ENCODE peak calls at places on chromosomes 5 and 9, in four cellular contexts. Y, J, V and H are unnamed samples.

GRCh38 chr9:124016152-124017063 is 4.8 kb downstream of the LHX2 start:
- DNase-seq in Y (no peak), J (no peak), V (no peak), H (no peak)

GRCh38 chr5:56092115-56092514 is 97.4 kb upstream of the IL6ST start:
- DNase-seq in Y (no peak), J (no peak), V (no peak), H (no peak)

GRCh38 chr5:98961665-98962344 is 33.0 kb upstream of the CHD1 start:
- DNase-seq in Y (no peak), J (no peak), V (no peak), H (no peak)

GRCh38 chr9:131869312-131869711 is 129.4 kb upstream of the RAPGEF1 start:
- DNase-seq in Y (no peak), J (no peak), V (no peak), H (peak)

GRCh38 chr5:139888368-139888767 is 92.8 kb downstream of the PSD2 start:
- DNase-seq in Y (no peak), J (no peak), V (no peak), H (no peak)

GRCh38 chr9:545480-545879 is 296.0 kb upstream of the DMRT1 start:
- DNase-seq in Y (no peak), J (no peak), V (no peak), H (no peak)

GRCh38 chr5:133524597-133524996 is 87.7 kb downstream of the FSTL4 start:
- DNase-seq in Y (no peak), J (no peak), V (no peak), H (no peak)

GRCh38 chr9:113737414-113738271 is 138.5 kb upstream of the ZNF618 start:
- DNase-seq in Y (peak), J (peak), V (peak), H (peak)

GRCh38 chr9:13213337-13213736 is 66.2 kb downstream of the MPDZ start:
- DNase-seq in Y (peak), J (no peak), V (peak), H (no peak)

GRCh38 chr9:74551266-74551665 is 54.1 kb downstream of the RORB start:
- DNase-seq in Y (no peak), J (no peak), V (peak), H (no peak)

GRCh38 chr9:137305060-137305787 is 3.2 kb upstream of the NRARP start:
- DNase-seq in Y (no peak), J (peak), V (no peak), H (peak)

GRCh38 chr5:142325677-142326479 is 1.1 kb upstream of the SPRY4 start:
- DNase-seq in Y (no peak), J (peak), V (peak), H (peak)

GRCh38 chr5:174384509-174384947 is 339.0 kb downstream of the NSG2 start:
- DNase-seq in Y (no peak), J (no peak), V (no peak), H (no peak)

GRCh38 chr9:133290751-133291302 is 15.8 kb upstream of the ABO start:
- DNase-seq in Y (no peak), J (no peak), V (no peak), H (no peak)

GRCh38 chr9:133294257-133294656 is 19.3 kb upstream of the ABO start:
- DNase-seq in Y (no peak), J (no peak), V (no peak), H (no peak)
- TF ChIP-seq SP1 in Y (no peak), J (no peak), V (no peak), H (no peak)

GRCh38 chr5:66840527-66841013 is 244.4 kb downstream of the MAST4 start:
- DNase-seq in Y (no peak), J (no peak), V (peak), H (no peak)
- TF ChIP-seq ELF4 in Y (no peak), J (no peak), V (no peak), H (no peak)

DNA sequence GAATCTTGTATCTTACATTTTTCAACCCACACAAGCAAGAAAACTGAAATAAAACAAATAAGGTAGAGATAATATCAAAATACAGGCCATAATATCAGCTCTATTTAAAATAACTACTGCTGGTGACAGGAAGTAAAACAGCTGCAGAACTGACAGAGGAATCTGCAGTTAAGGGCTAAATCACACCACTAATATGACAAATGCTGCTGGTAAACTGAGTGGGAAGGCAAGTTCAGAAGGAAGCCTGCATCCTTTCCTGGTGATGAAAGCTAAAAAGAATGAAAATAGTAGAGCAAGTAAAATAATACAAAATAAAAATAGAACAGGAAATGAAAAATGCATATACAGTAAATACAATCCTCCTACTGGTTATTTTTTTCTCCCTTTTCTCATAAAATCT is 1293.7 kb upstream of the C9orf72 start:
- DNase-seq in Y (no peak), J (no peak), V (no peak), H (no peak)
- TF ChIP-seq SP1 in Y (no peak), J (no peak), V (no peak), H (no peak)

DNA sequence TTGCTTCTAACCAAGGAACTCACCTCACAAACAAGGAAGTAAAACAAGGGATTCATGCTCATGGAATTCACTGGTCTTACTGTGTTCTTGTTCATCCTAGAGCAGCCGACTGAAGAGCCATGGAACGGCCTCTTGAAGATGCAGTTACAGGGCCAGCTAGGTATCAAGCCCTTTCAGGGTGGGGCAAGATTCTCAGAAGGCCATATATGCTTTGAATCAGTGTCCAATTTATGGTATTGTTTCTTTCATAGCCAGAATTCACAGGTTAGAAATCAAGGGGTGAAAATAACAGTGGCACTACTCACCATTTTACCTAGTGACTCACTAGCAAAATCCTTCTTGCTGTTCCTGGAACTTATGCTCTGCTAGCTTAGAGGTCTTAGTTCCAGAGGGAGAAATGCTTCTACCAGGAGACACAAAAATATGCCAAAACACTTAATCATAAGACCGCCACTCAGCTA is 159.5 kb upstream of the CDH10 start:
- DNase-seq in Y (no peak), J (no peak), V (no peak), H (no peak)
- TF ChIP-seq ELF4 in Y (no peak), J (no peak), V (no peak), H (no peak)

GRCh38 chr5:124599048-124599973 is 147.1 kb downstream of the ZNF608 start:
- DNase-seq in Y (no peak), J (no peak), V (peak), H (no peak)

GRCh38 chr5:124593952-124594351 is 152.5 kb downstream of the ZNF608 start:
- DNase-seq in Y (no peak), J (no peak), V (no peak), H (no peak)

GRCh38 chr5:124592891-124593290 is 153.5 kb downstream of the ZNF608 start:
- DNase-seq in Y (no peak), J (no peak), V (no peak), H (no peak)

GRCh38 chr5:124591583-124591982 is 154.9 kb downstream of the ZNF608 start:
- DNase-seq in Y (no peak), J (no peak), V (no peak), H (no peak)

DNA sequence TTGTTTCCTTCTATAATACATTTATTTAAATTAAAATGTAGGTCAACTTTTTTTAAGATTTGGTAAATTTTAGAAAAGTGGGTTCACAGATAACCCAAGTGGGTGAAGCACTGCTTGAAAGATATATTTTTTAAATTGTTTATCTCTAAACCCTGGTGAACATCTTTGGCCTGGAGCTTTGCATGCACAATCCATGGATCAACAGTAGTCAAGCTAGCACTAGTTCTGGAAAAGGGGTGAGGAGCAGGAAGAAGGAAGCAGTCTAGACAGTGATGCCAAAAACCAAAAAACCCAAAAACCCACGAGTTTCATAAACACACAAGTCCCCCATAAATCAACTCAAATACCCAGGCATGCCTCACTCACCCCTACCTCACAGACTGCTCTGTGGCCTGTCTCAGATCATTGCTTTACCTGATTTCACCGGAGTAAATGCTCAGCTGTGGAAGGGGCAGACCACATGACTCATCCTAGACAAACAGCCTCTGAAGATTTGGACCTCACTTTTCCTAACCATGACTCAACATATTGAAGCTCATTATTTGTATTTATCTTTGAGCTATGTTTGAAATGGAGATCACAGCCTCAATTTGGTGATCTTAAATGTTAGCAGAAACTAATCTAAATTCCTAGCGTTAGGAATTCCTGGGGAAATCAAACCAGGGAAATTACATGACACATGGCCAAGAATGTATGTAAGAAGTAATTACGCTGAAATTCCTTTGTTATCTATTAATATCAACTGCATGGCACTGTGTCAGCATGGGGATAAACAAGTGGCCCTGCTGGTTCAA is 149.6 kb downstream of the ZNF608 start:
- DNase-seq in Y (no peak), J (peak), V (peak), H (no peak)
- TF ChIP-seq SP1 in Y (no peak), J (no peak), V (no peak), H (no peak)

DNA sequence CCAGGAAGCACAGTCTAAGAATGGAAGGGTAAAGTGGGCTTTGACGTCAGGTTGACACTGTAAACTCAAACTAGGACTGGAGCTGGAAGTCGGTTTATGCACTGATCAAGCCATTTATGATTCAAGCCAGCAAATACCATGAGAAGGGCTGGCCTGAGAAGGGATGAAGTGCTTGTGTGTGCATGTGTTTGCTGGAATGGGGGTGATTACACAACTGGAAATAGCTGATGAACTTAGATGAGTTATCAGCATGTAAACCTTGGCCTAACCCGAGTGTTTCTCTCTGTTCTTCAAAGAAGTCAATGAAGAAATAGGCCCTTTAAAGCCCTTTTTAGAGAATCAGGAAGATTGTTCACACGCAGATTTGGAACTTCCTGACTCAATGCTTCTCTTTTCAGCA is 287.6 kb downstream of the RFX3 start:
- DNase-seq in Y (no peak), J (no peak), V (peak), H (no peak)
- TF ChIP-seq ELF4 in Y (no peak), J (no peak), V (no peak), H (no peak)

GRCh38 chr9:8412327-8412726 is 612.7 kb upstream of the DMAC1 start:
- DNase-seq in Y (no peak), J (no peak), V (no peak), H (no peak)

GRCh38 chr9:8419871-8420270 is 620.3 kb upstream of the DMAC1 start:
- DNase-seq in Y (no peak), J (no peak), V (no peak), H (no peak)

GRCh38 chr9:8420416-8420815 is 620.8 kb upstream of the DMAC1 start:
- DNase-seq in Y (no peak), J (no peak), V (no peak), H (no peak)

DNA sequence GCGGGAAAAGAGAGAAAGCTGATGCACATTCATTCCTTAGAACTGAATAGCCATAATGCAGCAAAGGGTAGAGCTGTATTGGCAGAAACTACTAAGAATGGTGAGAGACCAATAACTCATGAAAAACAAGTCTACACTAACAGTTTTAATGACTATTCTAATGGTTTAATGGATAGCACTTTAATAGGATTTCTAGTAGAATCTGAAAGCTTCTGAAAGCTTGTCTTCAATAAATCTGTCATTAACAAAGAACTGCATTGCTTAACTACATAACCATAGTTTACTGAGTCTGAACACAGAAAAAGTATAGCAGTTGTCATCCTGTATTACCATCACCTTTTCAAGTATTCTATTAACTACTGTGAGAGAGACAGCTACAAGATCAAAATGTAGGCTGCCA is 617.8 kb upstream of the DMAC1 start:
- DNase-seq in Y (no peak), J (no peak), V (no peak), H (no peak)
- TF ChIP-seq SP1 in Y (no peak), J (no peak), V (no peak), H (no peak)